ENCODE peak calls at places on chromosomes 6 and 20, in five cellular contexts. M is OCI-LY7, F is GM23248, Y is fibroblast of lung, E is HepG2. X is an unnamed sample.

GRCh38 chr20:8867346-8867745 is 201.5 kb upstream of the PLCB4 start:
- DNase-seq in Y (no peak), M (no peak), E (no peak), F (no peak), X (no peak)

GRCh38 chr6:12265795-12266194 is 24.4 kb upstream of the EDN1 start:
- DNase-seq in E (no peak), Y (no peak), M (no peak), F (peak; percentile 74), X (no peak)

GRCh38 chr20:19802492-19803158 is 44.6 kb downstream of the RIN2 start:
- DNase-seq in F (peak; percentile 48), M (no peak), E (peak; percentile 75), Y (no peak), X (no peak)

GRCh38 chr6:102026649-102027048 is 633.1 kb downstream of the GRIK2 start:
- DNase-seq in Y (no peak), E (no peak), M (no peak), F (no peak), X (no peak)

GRCh38 chr6:113169484-113169883 is 687.7 kb upstream of the MARCKS start:
- DNase-seq in E (no peak), F (peak; percentile 47), Y (peak; percentile 47), M (no peak), X (no peak)

GRCh38 chr20:58989196-58989595 is 8.1 kb downstream of the NELFCD start:
- DNase-seq in M (no peak), Y (no peak), F (no peak), E (no peak), X (no peak)

GRCh38 chr20:14193443-14193842 is 144.0 kb downstream of the FLRT3 start:
- DNase-seq in M (no peak), F (no peak), Y (no peak), E (no peak), X (no peak)

GRCh38 chr20:59831901-59832240 is 101.6 kb downstream of the SYCP2 start:
- DNase-seq in F (no peak), E (no peak), M (no peak), Y (no peak), X (peak; percentile 64)

GRCh38 chr6:12245360-12245759 is 44.8 kb upstream of the EDN1 start:
- DNase-seq in M (no peak), Y (no peak), E (no peak), F (no peak), X (no peak)

GRCh38 chr6:106870824-106871300 is 103.7 kb downstream of the CD24 start:
- DNase-seq in Y (no peak), E (no peak), F (peak; percentile 37), M (no peak), X (peak; percentile 75)

GRCh38 chr6:82909551-82909950 is 156.1 kb downstream of the UBE3D start:
- DNase-seq in E (no peak), Y (no peak), F (peak; percentile 8), M (no peak), X (no peak)

DNA sequence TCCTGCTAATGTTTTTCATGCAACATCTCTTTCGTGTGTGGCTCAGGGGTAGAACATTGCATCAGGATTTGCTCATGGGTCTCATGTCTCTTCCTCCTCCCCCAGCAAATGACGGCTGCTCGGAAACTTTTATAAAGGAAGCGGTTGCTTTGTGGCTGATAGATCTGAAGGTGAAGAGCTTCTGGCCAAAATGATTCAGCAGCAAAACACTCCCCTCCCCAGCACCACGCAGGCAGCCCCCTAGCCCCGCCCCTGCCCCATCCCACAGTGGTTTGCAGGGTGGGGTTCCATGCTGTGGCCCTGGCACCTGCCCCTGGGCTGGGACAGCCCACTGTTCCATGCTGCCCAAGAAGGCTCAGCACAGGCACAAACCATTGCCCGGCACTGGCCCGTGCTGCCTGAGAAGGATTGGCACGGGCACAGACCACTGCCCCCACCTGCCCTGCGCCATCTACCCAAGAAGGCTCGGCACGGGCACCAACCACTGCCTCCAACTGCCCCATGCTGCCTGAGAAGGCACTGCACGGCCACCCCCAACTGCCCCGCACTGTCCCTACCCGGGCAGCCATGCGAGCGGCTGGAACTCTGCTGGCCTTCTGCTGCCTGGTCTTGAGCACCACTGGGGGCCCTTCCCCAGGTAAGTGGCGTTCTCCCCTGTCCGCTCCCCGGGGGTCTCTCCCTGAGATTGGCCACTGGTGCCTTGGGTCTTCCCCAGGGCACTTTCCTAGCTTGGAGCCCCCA is at the start of gene CST7:
- DNase-seq in M (peak; percentile 4), E (no peak), F (no peak), Y (no peak), X (no peak)
- H3K27ac ChIP-seq in M (no peak within 1 kb of the TSS), E (no peak within 1 kb of the TSS), F (no peak within 1 kb of the TSS), Y (no peak within 1 kb of the TSS), X (no peak within 1 kb of the TSS)

GRCh38 chr6:144568241-144568640 is 283.1 kb downstream of the UTRN start:
- DNase-seq in M (no peak), Y (no peak), F (no peak), E (no peak), X (no peak)
- H3K4me1 ChIP-seq in M (no peaks in the 10 kb centered on the region), Y (no peaks in the 10 kb centered on the region), F (no peaks in the 10 kb centered on the region), E (no peaks in the 10 kb centered on the region), X (peaks cover 4% of the 10 kb centered on the region)

DNA sequence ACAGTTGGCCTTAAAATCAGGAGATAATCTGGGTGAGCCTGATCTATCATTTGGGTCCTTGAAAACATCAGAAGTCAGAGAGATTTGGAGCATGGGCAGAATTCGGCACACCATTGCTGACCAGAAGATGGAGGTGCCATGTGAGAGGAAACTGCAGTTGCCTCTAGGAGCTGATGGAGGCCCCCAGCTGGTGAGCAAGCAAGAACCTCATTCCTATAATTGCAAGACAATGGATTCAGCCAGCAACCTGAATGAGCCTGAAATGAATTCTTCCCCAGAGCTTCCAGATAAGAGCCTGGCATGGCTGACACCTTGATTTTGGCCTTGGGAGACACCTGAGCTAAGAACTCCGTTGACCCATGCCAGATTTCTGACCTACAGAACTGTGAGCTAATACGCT is 76.3 kb upstream of the FYN start:
- DNase-seq in Y (no peak), E (no peak), M (no peak), F (no peak), X (no peak)
- H2AFZ ChIP-seq in Y (no peak overlapping the region), E (no peak overlapping the region), M (no peak overlapping the region), F (no peak overlapping the region), X (no peak overlapping the region)

DNA sequence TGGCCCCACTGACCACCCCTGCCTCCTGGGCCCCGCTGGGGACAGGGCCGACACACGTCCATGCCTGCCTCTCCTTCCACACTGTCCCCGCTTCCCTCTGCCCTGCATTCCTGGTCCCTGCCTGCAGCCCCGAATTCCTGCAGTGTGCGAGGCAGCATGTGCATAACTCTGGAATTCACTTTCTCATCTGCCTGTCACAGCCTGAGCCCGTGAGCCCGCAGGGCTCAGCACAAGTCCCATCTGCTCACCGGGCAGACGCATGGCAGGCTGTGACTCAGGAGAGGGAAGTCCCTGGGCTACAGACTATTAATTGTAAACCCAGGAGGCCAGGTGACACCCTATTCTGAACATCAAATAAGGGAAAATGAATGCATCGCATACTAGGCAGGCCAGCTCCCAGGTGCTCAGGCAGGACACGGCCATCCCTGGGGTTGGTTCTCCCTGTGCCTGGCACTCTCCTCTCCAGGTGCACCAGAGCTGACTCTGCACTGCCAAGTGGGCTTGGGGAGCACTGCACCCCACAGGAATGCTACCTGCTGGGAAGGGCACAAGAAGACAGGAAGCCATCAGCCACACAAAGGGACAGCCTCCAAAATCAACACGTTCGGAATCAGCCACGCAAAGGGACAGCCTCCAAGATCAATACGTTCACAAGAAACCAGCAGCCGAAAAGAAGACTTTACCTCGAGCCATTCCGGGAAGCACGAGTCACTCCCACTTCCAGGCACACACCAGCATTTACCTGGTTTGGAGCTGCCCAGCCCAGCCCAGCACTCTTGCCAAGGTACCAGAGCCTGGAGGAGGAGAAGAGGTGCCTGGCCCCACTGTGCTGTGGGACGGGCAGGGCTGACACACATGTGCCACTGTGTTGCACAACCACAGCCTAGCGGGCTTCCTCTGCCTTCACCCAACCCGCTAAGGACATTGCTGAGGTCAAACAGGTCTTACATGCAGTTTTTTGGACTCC is 65.9 kb downstream of the DLL1 start:
- DNase-seq in E (no peak), F (peak; percentile 32), M (no peak), Y (no peak), X (peak; percentile 82)
- H3K27ac ChIP-seq in E (no peak overlapping the region), F (no peak overlapping the region), M (no peak overlapping the region), Y (no peak overlapping the region), X (no peak overlapping the region)

GRCh38 chr20:53895385-53895755 is 175.0 kb downstream of the BCAS1 start:
- DNase-seq in F (no peak), M (peak; percentile 54), E (no peak), Y (no peak), X (no peak)
- H3K4me1 ChIP-seq in F (peaks cover 28% of the 10 kb centered on the region), M (peaks cover 95% of the 10 kb centered on the region), E (peaks cover 35% of the 10 kb centered on the region), Y (peaks cover 14% of the 10 kb centered on the region), X (peaks cover 22% of the 10 kb centered on the region)

GRCh38 chr20:21510995-21511394 is 2.9 kb downstream of the NKX2-2 start:
- DNase-seq in Y (no peak), F (no peak), M (no peak), E (no peak), X (peak; percentile 59)
- H2AFZ ChIP-seq in Y (no peak overlapping the region), F (peak overlapping the region; percentile 72), M (no peak overlapping the region), E (no peak overlapping the region), X (no peak overlapping the region)

GRCh38 chr6:52517502-52518278 is 59.2 kb downstream of the TRAM2 start:
- DNase-seq in E (peak; percentile 92), F (peak; percentile 99), M (no peak), Y (peak; percentile 98), X (peak; percentile 90)
- H3K27ac ChIP-seq in E (peak overlapping the region; percentile 73), F (peak overlapping the region; percentile 98), M (no peak overlapping the region), Y (peak overlapping the region; percentile 96), X (peak overlapping the region; percentile 97)

DNA sequence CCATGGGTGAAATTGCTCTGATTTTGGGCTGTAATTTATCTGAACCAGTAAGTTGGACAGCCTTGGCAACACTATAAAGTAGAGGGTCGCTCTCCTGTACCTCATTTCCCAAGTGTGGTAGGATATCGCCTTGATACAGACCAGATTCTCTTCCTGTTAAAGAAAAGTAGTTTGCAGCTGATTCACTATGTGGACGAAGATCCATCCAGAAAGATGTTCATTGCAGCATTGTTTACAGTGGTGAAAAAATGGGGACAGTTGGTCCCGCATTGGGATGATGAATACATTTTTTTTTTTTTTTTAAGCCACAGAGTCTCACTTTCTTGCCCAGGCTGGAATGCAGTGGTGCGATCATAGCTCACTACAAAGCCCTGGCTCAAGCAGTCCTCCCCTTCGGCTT is 74.3 kb downstream of the SLX4IP start:
- DNase-seq in E (no peak), M (no peak), Y (no peak), F (no peak), X (no peak)
- H3K4me1 ChIP-seq in E (peaks cover 43% of the 10 kb centered on the region), M (no peaks in the 10 kb centered on the region), Y (peaks cover 16% of the 10 kb centered on the region), F (peaks cover 37% of the 10 kb centered on the region), X (peaks cover 40% of the 10 kb centered on the region)